ENCODE peak calls at places on chromosomes 11 and 22, in four cellular contexts. P is sigmoid colon, Q is adrenal gland, T is Peyer's patch. K is an unnamed sample.

GRCh38 chr11:83831929-83832328 is 545.8 kb upstream of the CCDC90B start:
- DNase-seq in P (no peak), Q (no peak), T (no peak), K (no peak)

GRCh38 chr11:19409307-19409706 is 168.6 kb upstream of the E2F8 start:
- DNase-seq in P (no peak), Q (no peak), T (no peak), K (no peak)

GRCh38 chr11:41245704-41246398 is 213.6 kb downstream of the LRRC4C start:
- DNase-seq in P (peak; percentile 44), Q (peak; percentile 15), T (no peak), K (no peak)

GRCh38 chr11:1514349-1515061 is 27.9 kb upstream of the MOB2 start:
- DNase-seq in P (peak; percentile 84), Q (no peak), T (no peak), K (no peak)

GRCh38 chr11:94537051-94537600 is 6.6 kb upstream of the FUT4 start:
- DNase-seq in P (no peak), Q (no peak), T (no peak), K (no peak)

GRCh38 chr22:35587447-35587870 is 29.7 kb downstream of the MB start:
- DNase-seq in P (peak; percentile 86), Q (peak; percentile 40), T (no peak), K (no peak)

GRCh38 chr11:71451596-71452353 is 1.2 kb upstream of the NADSYN1 start:
- DNase-seq in P (peak; percentile 56), Q (peak; percentile 61), T (no peak), K (no peak)

GRCh38 chr22:22341736-22342135 is 97.2 kb downstream of the VPREB1 start:
- DNase-seq in P (no peak), Q (no peak), T (no peak), K (peak; percentile 53)

GRCh38 chr11:1785749-1786261 is 22.1 kb upstream of the CTSD start:
- DNase-seq in P (no peak), Q (peak; percentile 29), T (peak; percentile 16), K (no peak)

GRCh38 chr11:57801185-57801490 is 39.5 kb downstream of the CTNND1 start:
- DNase-seq in P (no peak), Q (no peak), T (no peak), K (no peak)

GRCh38 chr11:6703247-6704063 is 20.3 kb upstream of the MRPL17 start:
- DNase-seq in P (no peak), Q (peak; percentile 74), T (no peak), K (no peak)

GRCh38 chr11:1502971-1503707 is 16.6 kb upstream of the MOB2 start:
- DNase-seq in P (peak; percentile 91), Q (no peak), T (no peak), K (no peak)

GRCh38 chr22:50436841-50437341 is 37.9 kb downstream of the SBF1 start:
- DNase-seq in P (no peak), Q (no peak), T (no peak), K (no peak)
- H3K4me1 ChIP-seq in P (no peaks in the 10 kb centered on the region), Q (no peaks in the 10 kb centered on the region), T (no peaks in the 10 kb centered on the region), K (no peaks in the 10 kb centered on the region)

GRCh38 chr22:46587492-46588278 is 32.5 kb upstream of the GRAMD4 start:
- DNase-seq in P (no peak), Q (no peak), T (peak; percentile 87), K (no peak)
- TF ChIP-seq POLR2A in P (no peak), Q (no peak), T (no peak), K (no peak)

DNA sequence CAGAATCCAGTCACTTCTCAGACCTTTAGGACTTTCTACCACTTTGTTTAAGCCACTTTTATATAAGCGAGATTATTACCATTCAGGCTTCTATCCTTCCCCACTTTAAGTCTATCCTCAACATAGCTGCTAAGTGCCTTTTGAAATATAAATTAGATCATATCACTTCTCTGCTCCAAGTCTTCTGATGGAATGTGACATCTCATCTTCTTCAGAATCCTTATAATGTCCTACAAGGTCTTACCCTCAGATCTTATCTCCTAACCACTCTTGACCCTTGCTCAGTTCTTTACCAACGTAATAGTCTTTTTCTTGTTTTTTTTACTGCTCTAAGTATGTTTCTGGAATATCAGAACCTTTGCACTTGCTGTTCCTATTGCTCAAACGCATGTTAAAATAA is 188.7 kb downstream of the DYNC2H1 start:
- DNase-seq in P (no peak), Q (no peak), T (no peak), K (no peak)
- TF ChIP-seq CTCF in P (no peak), Q (no peak), T (no peak), K (no peak)

GRCh38 chr11:128685383-128686044 is 8.4 kb upstream of the FLI1 start:
- DNase-seq in P (no peak), Q (no peak), T (no peak), K (no peak)

GRCh38 chr11:128678017-128678416 is 15.9 kb upstream of the FLI1 start:
- DNase-seq in P (no peak), Q (no peak), T (no peak), K (no peak)

GRCh38 chr11:128686045-128686741 is 7.7 kb upstream of the FLI1 start:
- DNase-seq in P (no peak), Q (no peak), T (no peak), K (no peak)

GRCh38 chr11:128684582-128685382 is 9.1 kb upstream of the FLI1 start:
- DNase-seq in P (no peak), Q (no peak), T (no peak), K (no peak)

GRCh38 chr11:128680906-128681305 is 13.0 kb upstream of the FLI1 start:
- DNase-seq in P (no peak), Q (no peak), T (no peak), K (no peak)
- H3K4me1 ChIP-seq in P (no peaks in the 10 kb centered on the region), Q (no peaks in the 10 kb centered on the region), T (peaks cover 7% of the 10 kb centered on the region), K (peaks cover 11% of the 10 kb centered on the region)

GRCh38 chr11:118908931-118909618 is 16.7 kb downstream of the BCL9L start:
- DNase-seq in P (peak; percentile 97), Q (peak; percentile 94), T (no peak), K (peak; percentile 94)
- TF ChIP-seq POLR2A in P (peak; percentile 70), Q (peak; percentile 94), T (no peak), K (peak; percentile 41)

K was measured in esophagus muscularis mucosa.